ENCODE peak calls at places on chromosomes 4 and X, in five cellular contexts. L is fibroblast of lung, W is suprapubic skin, G is AG10803, A is BE2C. P is an unnamed sample.

GRCh38 chr4:45527160-45527559 is 596.7 kb downstream of the GABRG1 start:
- DNase-seq in L (no peak), W (no peak), A (no peak), G (no peak), P (no peak)

GRCh38 chr4:146134761-146135160 is 40.8 kb upstream of the LSM6 start:
- DNase-seq in G (no peak), W (no peak), A (no peak), L (no peak), P (no peak)

GRCh38 chrX:79704325-79704724 is 310.2 kb upstream of the TBX22 start:
- DNase-seq in W (no peak), G (no peak), A (no peak), L (no peak), P (no peak)

GRCh38 chrX:17655232-17656034 is 81.9 kb upstream of the SCML1 start:
- DNase-seq in L (peak), A (no peak), G (peak), W (no peak), P (no peak)

GRCh38 chr4:171648926-171649325 is 164.3 kb upstream of the GALNTL6 start:
- DNase-seq in W (no peak), L (no peak), A (no peak), G (no peak), P (no peak)

GRCh38 chrX:130704053-130705038 is 198.7 kb downstream of the ENOX2 start:
- DNase-seq in A (no peak), L (peak), G (peak), W (no peak), P (no peak)

GRCh38 chr4:7813674-7814073 is 126.0 kb downstream of the AFAP1 start:
- DNase-seq in L (peak), A (no peak), G (peak), W (no peak), P (peak)

GRCh38 chr4:39255266-39255665 is 72.9 kb downstream of the WDR19 start:
- DNase-seq in A (no peak), G (peak), W (no peak), L (peak), P (no peak)

GRCh38 chr4:128275351-128275750 is 12.3 kb downstream of the PGRMC2 start:
- DNase-seq in W (no peak), A (no peak), L (no peak), G (peak), P (no peak)

GRCh38 chrX:74492720-74493201 is 71.5 kb downstream of the SLC16A2 start:
- DNase-seq in A (peak), G (no peak), W (no peak), L (no peak), P (no peak)

GRCh38 chr4:158112612-158113011 is 60.2 kb downstream of the GASK1B start:
- DNase-seq in A (no peak), W (no peak), G (no peak), L (peak), P (no peak)

GRCh38 chrX:24799565-24799964 is 105.8 kb downstream of the POLA1 start:
- DNase-seq in W (no peak), A (no peak), L (no peak), G (no peak), P (no peak)

GRCh38 chr4:77360451-77360850 is 203.4 kb downstream of the CCNG2 start:
- DNase-seq in L (no peak), W (no peak), G (no peak), A (no peak), P (no peak)

GRCh38 chr4:103996637-103997036 is 276.9 kb upstream of the TACR3 start:
- DNase-seq in A (peak), L (peak), G (peak), W (no peak), P (no peak)

DNA sequence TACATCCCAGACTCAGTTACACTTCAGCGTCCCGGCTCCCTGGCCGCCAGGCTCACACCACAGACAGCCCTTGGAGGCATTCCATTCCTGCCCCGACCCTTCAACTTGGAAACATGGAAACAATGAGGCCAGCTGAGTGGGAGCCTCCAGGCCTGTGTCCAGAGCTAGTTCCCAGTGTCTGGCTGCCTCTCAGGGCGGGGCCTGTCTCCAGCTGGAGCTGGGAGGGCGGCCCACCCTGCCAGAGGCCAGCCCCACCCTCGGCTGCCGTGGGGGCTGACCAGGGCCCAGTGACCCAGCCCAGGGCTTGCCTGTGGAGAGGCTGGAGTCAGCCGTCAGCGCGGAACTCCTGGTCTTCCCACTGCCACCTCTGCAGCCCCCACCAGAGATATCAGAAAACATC is 37.4 kb upstream of the SPON2 start:
- DNase-seq in A (peak), L (peak), G (peak), W (peak), P (peak)
- H3K4me3 ChIP-seq in A (no peak), L (peak), G (no peak), W (no peak), P (peak)

GRCh38 chr4:152935138-152935537 is 985 bp upstream of the FHDC1 start:
- DNase-seq in G (no peak), L (no peak), A (no peak), W (no peak), P (no peak)
- H3K4me3 ChIP-seq in G (no peak), L (no peak), A (no peak), W (peak), P (no peak)

GRCh38 chr4:187312299-187312698 is 588.6 kb upstream of the FAT1 start:
- DNase-seq in L (no peak), A (no peak), G (no peak), W (no peak), P (no peak)

GRCh38 chr4:187309456-187309855 is 585.8 kb upstream of the FAT1 start:
- DNase-seq in W (no peak), G (peak), L (peak), A (no peak), P (no peak)

GRCh38 chr4:187304131-187304530 is 580.5 kb upstream of the FAT1 start:
- DNase-seq in L (no peak), A (peak), W (no peak), G (no peak), P (no peak)

GRCh38 chr4:187302456-187302855 is 578.8 kb upstream of the FAT1 start:
- DNase-seq in G (peak), L (peak), W (no peak), A (no peak), P (no peak)

DNA sequence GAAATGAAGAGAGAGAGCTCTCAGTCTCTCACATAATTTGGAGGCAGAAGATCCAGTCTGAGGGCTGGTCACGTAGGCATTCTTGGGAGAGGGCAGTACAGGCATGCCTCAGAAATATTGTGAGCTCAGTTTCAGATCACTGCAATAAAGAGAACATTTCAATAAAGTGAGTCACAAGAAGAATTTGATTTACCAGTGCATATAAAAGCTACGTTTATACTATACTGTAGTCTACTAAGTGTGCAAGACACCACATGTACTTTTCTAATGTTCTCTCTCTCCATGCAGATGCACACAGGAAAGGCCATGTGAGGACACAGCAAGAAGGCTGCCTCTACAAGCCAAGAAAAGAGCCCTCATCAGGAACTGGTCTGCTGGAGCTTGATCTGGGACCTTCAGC is 583.5 kb upstream of the FAT1 start:
- DNase-seq in G (peak), W (no peak), L (peak), A (no peak), P (no peak)
- H3K4me3 ChIP-seq in G (no peak), W (no peak), L (no peak), A (no peak), P (no peak)

GRCh38 chr4:53380221-53380620 is 2.8 kb downstream of the FIP1L1 start:
- DNase-seq in W (no peak), L (no peak), G (no peak), A (no peak), P (no peak)
- H3K4me3 ChIP-seq in W (no peak), L (no peak), G (no peak), A (no peak), P (no peak)

DNA sequence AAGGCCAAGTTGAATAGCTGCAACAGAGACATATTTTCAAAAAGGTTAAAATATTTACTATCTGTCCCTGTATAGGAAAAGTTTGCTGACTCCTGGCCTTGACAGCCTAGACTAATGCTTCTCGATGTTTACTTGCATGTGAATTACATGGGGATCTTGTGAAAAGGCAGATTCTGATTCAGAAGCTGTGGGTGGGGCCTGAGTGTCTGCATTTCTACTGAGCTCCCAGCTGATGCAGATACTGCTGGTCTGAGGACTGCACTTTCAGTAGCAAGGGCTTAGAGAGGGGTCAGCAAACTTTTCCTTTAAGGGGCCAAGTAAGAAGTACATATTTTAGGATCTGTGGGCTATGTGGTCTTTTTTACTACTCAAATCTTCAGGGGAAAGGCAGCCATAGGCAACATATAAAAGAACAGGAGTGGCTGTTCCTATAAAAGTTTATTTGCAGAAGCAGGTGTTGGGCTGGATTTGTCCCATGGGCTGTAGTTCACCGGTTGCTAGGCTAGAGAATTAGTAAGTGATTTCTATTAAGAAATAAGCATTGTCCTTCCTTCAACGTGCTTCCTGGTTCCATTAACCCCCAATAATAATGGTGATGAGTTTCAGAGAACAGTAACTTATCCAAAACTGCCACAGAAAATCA is 97.2 kb upstream of the PDE5A start:
- DNase-seq in A (no peak), G (no peak), W (no peak), L (peak), P (no peak)
- H3K4me3 ChIP-seq in A (no peak), G (no peak), W (no peak), L (no peak), P (no peak)

DNA sequence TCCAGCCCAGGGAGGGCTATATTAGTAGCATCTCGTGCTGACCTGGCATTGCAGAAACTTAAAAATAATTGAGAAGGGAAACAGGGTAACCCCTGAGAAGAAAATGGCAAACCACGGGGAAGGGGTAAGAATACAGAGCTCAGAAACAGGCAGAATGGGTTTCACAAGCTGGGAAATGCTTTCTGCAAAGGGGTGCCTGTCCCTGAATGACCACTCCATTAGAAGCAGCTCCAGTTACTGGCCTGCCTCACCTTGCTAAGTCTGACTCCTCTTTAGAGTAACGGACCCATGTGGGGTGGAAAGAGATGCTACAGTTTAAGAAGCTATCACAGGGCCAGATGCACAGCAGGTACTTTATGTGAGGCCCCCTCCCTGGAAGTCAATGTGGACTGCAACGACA is 2.5 kb downstream of the WDR1 start:
- DNase-seq in A (no peak), W (no peak), L (no peak), G (no peak), P (no peak)
- H3K4me3 ChIP-seq in A (no peak), W (no peak), L (no peak), G (peak), P (peak)

DNA sequence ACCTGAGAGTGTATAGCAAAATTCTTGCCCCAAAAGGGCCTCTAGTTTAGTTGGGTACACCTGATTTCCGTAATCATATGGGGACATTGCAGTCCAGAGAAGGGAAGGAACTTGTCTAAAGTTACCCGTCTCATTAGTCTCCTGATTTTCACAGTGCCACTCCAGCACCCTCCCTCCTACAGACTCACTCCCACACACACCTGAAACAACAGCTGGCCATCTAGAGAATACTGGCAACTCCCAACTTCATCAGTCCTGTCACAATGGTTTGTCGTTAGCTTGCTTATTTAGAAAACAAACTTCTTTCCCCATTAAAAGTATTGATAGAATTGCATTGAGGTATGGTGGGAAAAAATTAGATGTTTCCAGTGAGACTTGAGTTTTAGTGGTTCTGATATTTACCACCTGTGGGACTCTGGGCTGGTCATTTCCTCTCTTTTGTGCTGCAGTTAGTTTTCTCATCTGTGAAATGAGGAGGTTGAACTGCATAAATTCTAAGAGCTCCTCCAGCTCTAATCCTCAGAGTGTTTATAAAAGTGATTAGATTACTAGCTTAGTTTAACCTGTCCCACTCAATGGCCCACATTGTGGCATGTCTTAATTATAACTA is 1.7 kb downstream of the IL13RA1 start:
- DNase-seq in G (no peak), W (no peak), A (no peak), L (no peak), P (no peak)
- H3K4me3 ChIP-seq in G (no peak), W (peak), A (no peak), L (no peak), P (peak)